ENCODE peak calls at places on chromosomes 1 and 21, in five cellular contexts. G, F, X, L and N are unnamed samples.

GRCh38 chr1:218865591-218865990 is 308.1 kb upstream of the LYPLAL1 start:
- DNase-seq in L (no peak), X (no peak), G (peak), F (no peak), N (no peak)

GRCh38 chr1:238177960-238178359 is 287.2 kb upstream of the ZP4 start:
- DNase-seq in F (no peak), X (no peak), L (no peak), G (no peak), N (peak)

GRCh38 chr1:213374369-213374768 is 323.3 kb downstream of the RPS6KC1 start:
- DNase-seq in X (peak), G (peak), F (peak), L (peak), N (peak)

GRCh38 chr1:30788580-30789387 is 31.2 kb upstream of the LAPTM5 start:
- DNase-seq in F (no peak), L (no peak), X (no peak), G (no peak), N (no peak)

GRCh38 chr1:8718878-8719361 is 98.5 kb downstream of the RERE start:
- DNase-seq in F (no peak), G (no peak), X (no peak), L (no peak), N (peak)

GRCh38 chr21:43624343-43624742 is 34.9 kb downstream of the HSF2BP start:
- DNase-seq in L (no peak), G (no peak), F (no peak), X (no peak), N (peak)

GRCh38 chr1:234770031-234770795 is 160.2 kb upstream of the IRF2BP2 start:
- DNase-seq in F (no peak), L (no peak), G (no peak), X (no peak), N (peak)

GRCh38 chr1:68511254-68511653 is 14.4 kb upstream of the DEPDC1 start:
- DNase-seq in X (no peak), L (no peak), G (no peak), F (no peak), N (no peak)

GRCh38 chr1:184686540-184686939 is 68.1 kb downstream of the EDEM3 start:
- DNase-seq in G (no peak), X (no peak), L (no peak), F (no peak), N (peak)

GRCh38 chr1:243974451-243975292 is 76.4 kb upstream of the ZBTB18 start:
- DNase-seq in G (no peak), L (no peak), X (no peak), F (no peak), N (peak)